ENCODE peak calls at places on chromosomes 4 and X, in four cellular contexts. P is SHP77, B is Calu3, W is Right ventricle myocardium inferior. U is an unnamed sample.

GRCh38 chr4:128309585-128309984 is 22.0 kb upstream of the PGRMC2 start:
- DNase-seq in P (no peak), B (no peak), W (no peak), U (no peak)

GRCh38 chr4:185914583-185915199 is 102.7 kb upstream of the SORBS2 start:
- DNase-seq in P (no peak), B (no peak), W (no peak), U (no peak)

GRCh38 chr4:184237612-184238011 is 19.9 kb upstream of the ENPP6 start:
- DNase-seq in P (no peak), B (no peak), W (no peak), U (no peak)

GRCh38 chrX:28273751-28274150 is 292.5 kb upstream of the DCAF8L1 start:
- DNase-seq in P (no peak), B (no peak), W (no peak), U (no peak)

GRCh38 chrX:64894454-64895038 is 81.7 kb downstream of the ZC4H2 start:
- DNase-seq in P (peak), B (no peak), W (no peak), U (peak)

GRCh38 chrX:39018526-39018925 is 217.3 kb downstream of the MID1IP1 start:
- DNase-seq in P (no peak), B (no peak), W (no peak), U (no peak)

GRCh38 chr4:154348657-154349056 is 142.9 kb downstream of the DCHS2 start:
- DNase-seq in P (no peak), B (no peak), W (no peak), U (no peak)

GRCh38 chrX:28582494-28582893 is 4.8 kb upstream of the IL1RAPL1 start:
- DNase-seq in P (no peak), B (no peak), W (no peak), U (no peak)

GRCh38 chr4:119025440-119025839 is 110.2 kb upstream of the MYOZ2 start:
- DNase-seq in P (no peak), B (peak), W (no peak), U (no peak)

GRCh38 chr4:112563431-112564200 is 47.6 kb upstream of the NEUROG2 start:
- DNase-seq in P (no peak), B (no peak), W (no peak), U (no peak)

GRCh38 chr4:106365613-106366012 is 3.0 kb downstream of the GIMD1 start:
- DNase-seq in P (no peak), B (no peak), W (no peak), U (no peak)

GRCh38 chr4:19944251-19944650 is 307.5 kb upstream of the SLIT2 start:
- DNase-seq in P (no peak), B (no peak), W (no peak), U (no peak)

GRCh38 chr4:183348706-183349659 is 26.8 kb upstream of the CLDN24 start:
- DNase-seq in P (no peak), B (peak), W (no peak), U (no peak)

U was measured in body of pancreas.